ENCODE peak calls at places on chromosomes 11 and 22, in eight cellular contexts. S is tibial nerve, P is HCT116, Y is lower leg skin, N is A549, J is esophagus squamous epithelium, T is testis, R is gastrocnemius medialis. I is an unnamed sample.

GRCh38 chr11:58524232-58525036 is 16.5 kb upstream of the OR5B21 start:
- DNase-seq in J (no peak), S (peak), T (peak), Y (peak), R (peak), P (peak), N (peak), I (peak)

GRCh38 chr22:24170189-24170588 is 11.1 kb upstream of the SUSD2 start:
- DNase-seq in T (no peak), S (no peak), R (no peak), Y (no peak), J (no peak), N (no peak), P (no peak), I (no peak)

GRCh38 chr22:38696606-38697005 is 4.1 kb downstream of the JOSD1 start:
- DNase-seq in S (no peak), R (no peak), J (no peak), P (peak), N (peak), T (no peak), Y (no peak), I (peak)

GRCh38 chr11:8209208-8209807 is 40.5 kb upstream of the RIC3 start:
- DNase-seq in N (no peak), R (no peak), J (no peak), T (peak), Y (no peak), P (no peak), S (peak), I (no peak)

GRCh38 chr22:28016781-28017557 is 97.9 kb upstream of the PITPNB start:
- DNase-seq in T (no peak), S (no peak), Y (no peak), P (no peak), N (no peak), J (no peak), R (peak), I (no peak)

GRCh38 chr22:23915230-23915754 is 21.1 kb downstream of the MIF start:
- DNase-seq in P (no peak), T (no peak), S (no peak), R (no peak), J (no peak), N (no peak), Y (no peak), I (no peak)

GRCh38 chr11:19696073-19696472 is 16.6 kb upstream of the NAV2 start:
- DNase-seq in Y (no peak), T (no peak), R (no peak), J (no peak), P (no peak), S (no peak), N (no peak), I (no peak)

GRCh38 chr22:39959640-39960447 is at the start of gene TMA7B:
- DNase-seq in T (peak), Y (no peak), P (no peak), J (no peak), N (peak), R (no peak), S (no peak), I (peak)

GRCh38 chr22:26065847-26066246 is 103.4 kb upstream of the SEZ6L start:
- DNase-seq in R (no peak), J (no peak), T (no peak), N (no peak), S (no peak), P (no peak), Y (no peak), I (no peak)

GRCh38 chr22:41197046-41197807 is 7.9 kb upstream of the L3MBTL2 start:
- DNase-seq in T (peak), S (peak), N (peak), R (peak), Y (peak), P (no peak), J (no peak), I (peak)

GRCh38 chr11:75276696-75277095 is 36.1 kb downstream of the TPBGL start:
- DNase-seq in P (no peak), N (no peak), S (no peak), R (peak), Y (no peak), T (no peak), J (no peak), I (no peak)

GRCh38 chr11:94067010-94067409 is 45.9 kb downstream of the HEPHL1 start:
- DNase-seq in J (no peak), T (no peak), P (no peak), N (no peak), S (no peak), R (no peak), Y (no peak), I (no peak)

GRCh38 chr11:94068764-94069163 is 47.6 kb downstream of the HEPHL1 start:
- DNase-seq in R (no peak), P (no peak), Y (no peak), S (no peak), J (no peak), N (no peak), T (no peak), I (no peak)
- TF ChIP-seq POLR2A in R (no peak), P (no peak), Y (no peak), S (no peak), J (no peak), N (no peak), T (no peak), I (no peak)

DNA sequence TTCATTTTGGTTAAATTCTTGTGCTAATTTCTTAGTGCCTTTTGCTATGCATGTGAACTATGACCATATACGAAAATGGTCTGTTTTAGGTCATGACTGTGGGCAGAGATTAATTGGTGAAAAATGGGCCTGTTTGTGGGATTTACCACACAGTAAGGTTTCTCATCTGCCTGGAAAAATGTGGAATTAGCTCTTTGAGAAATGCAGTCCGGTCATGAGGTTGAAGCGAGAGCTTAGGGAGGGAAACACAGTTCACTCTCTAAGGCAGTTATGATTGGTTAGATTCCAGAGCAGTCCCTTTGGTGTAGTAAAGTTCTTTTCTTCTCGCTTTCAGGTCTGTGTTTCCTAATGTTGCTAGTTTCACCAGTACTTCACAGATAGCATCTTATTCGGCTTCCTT is 1.2 kb upstream of the PDE3B start:
- DNase-seq in R (no peak), Y (no peak), P (no peak), N (no peak), J (no peak), T (no peak), S (no peak), I (no peak)
- TF ChIP-seq POLR2A in R (no peak), Y (no peak), P (no peak), N (no peak), J (no peak), T (no peak), S (no peak), I (no peak)

GRCh38 chr11:116072776-116073175 is 568.6 kb upstream of the CADM1 start:
- DNase-seq in Y (no peak), P (no peak), T (peak), S (no peak), N (no peak), R (no peak), J (no peak), I (no peak)

GRCh38 chr11:116071241-116071640 is 567.0 kb upstream of the CADM1 start:
- DNase-seq in R (no peak), Y (no peak), N (no peak), J (no peak), P (no peak), S (no peak), T (no peak), I (no peak)

GRCh38 chr11:116072133-116072532 is 567.9 kb upstream of the CADM1 start:
- DNase-seq in N (no peak), T (no peak), Y (no peak), S (no peak), R (no peak), J (no peak), P (no peak), I (no peak)

GRCh38 chr11:116077092-116077491 is 572.9 kb upstream of the CADM1 start:
- DNase-seq in T (no peak), P (no peak), N (no peak), S (no peak), R (no peak), Y (no peak), J (no peak), I (no peak)

DNA sequence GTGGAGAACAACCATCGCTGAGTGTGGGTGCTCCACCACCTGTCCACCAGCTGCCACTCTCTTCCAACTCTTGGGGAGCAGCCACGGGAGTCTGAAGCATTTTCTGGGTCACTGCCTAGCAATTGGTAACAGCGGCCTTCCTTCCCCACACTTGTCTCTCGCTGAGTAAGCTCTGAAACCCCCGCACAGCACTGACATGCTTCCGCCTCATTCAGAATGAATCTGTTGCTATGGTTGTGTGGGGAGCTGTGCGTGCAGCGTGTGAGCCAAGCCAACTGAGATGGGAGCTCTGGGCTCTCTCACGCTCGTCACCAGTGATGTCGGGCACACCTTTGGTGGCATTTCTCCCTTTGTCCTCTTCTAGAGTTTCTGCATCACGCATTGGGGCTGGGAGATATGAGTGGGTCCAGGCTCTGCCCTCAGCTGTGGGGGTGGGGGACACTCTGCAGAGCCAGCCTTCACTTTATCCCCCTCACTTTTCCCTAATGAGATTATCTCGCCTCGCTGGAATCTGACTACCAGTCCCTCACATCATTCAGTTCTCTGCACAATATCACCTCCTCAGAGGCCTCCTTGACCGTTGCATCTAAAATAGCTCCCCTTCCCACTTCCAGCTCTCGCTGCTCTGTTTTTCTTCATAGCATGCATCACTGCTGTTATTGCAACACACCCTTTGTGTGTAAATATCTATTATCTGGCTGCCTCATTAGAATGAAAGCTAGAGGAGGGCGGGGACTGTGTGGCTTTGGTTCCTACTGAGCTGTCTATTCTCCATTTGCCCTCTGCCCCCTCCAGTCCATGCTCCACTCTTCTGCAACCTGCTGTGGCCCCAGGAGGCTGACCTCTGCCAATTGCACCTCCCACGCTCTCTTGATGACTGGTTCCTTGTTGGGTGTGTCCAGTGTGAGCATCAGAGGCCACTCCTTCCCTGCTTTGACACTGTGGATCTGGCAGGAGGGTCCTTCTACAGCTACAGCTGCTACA is 569.9 kb upstream of the CADM1 start:
- DNase-seq in Y (no peak), S (no peak), P (no peak), T (no peak), N (no peak), R (peak), J (no peak), I (no peak)
- TF ChIP-seq POLR2A in Y (no peak), S (no peak), P (no peak), T (no peak), N (no peak), R (no peak), J (no peak), I (no peak)

GRCh38 chr11:31509017-31509411 is 408 bp downstream of the IMMP1L start:
- DNase-seq in T (no peak), Y (no peak), P (no peak), J (no peak), R (no peak), N (no peak), S (no peak), I (no peak)

GRCh38 chr11:31512117-31512516 is 2.5 kb downstream of the ELP4 start:
- DNase-seq in J (no peak), N (no peak), P (no peak), T (no peak), S (no peak), R (no peak), Y (no peak), I (no peak)

GRCh38 chr11:31509412-31510345 is at the start of the genes ELP4 and IMMP1L:
- DNase-seq in T (peak), S (peak), Y (peak), P (peak), N (peak), J (peak), R (peak), I (peak)
- TF ChIP-seq POLR2A in T (peak), S (peak), Y (no peak), P (peak), N (peak), J (no peak), R (peak), I (peak)

GRCh38 chr11:48003926-48004325 is 23.6 kb downstream of the PTPRJ start:
- DNase-seq in Y (no peak), P (no peak), J (no peak), S (no peak), R (no peak), N (no peak), T (no peak), I (no peak)

GRCh38 chr11:48000432-48000831 is 20.1 kb downstream of the PTPRJ start:
- DNase-seq in J (no peak), S (no peak), T (no peak), N (no peak), R (no peak), Y (no peak), P (no peak), I (no peak)

GRCh38 chr11:47998733-47999359 is 18.5 kb downstream of the PTPRJ start:
- DNase-seq in P (no peak), J (no peak), N (peak), R (no peak), S (no peak), T (no peak), Y (no peak), I (no peak)

GRCh38 chr11:48002565-48002964 is 22.2 kb downstream of the PTPRJ start:
- DNase-seq in P (no peak), R (no peak), J (no peak), S (no peak), T (no peak), Y (no peak), N (no peak), I (no peak)

DNA sequence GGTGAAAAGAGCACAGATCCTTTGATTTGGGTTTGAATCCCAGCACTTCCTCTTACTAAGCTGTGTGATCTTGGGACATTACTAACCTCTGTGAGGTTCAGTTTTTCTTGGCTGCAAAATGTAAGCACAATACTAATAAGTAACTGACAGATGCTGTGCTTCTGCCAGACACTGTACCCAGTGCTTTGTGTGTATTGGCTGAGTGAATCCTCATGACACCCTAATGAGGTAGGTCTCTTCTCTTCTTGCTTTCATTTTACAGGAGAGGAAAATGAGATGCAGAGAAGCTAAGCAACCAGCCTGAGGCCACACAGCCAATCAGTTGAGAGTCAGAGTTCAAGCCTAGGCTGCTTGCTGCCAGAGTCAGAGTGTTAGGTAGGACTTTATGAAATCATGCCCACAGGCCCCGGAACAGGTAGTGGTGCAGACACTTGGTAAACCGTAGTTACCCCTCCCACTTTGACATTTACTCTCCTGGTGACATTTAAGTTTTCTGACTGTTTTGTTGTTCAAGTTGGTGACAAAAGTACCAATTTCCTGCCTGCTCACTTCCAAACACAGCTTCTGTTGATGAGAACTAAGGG is 21.2 kb downstream of the PTPRJ start:
- DNase-seq in T (no peak), J (no peak), Y (no peak), R (no peak), P (no peak), S (no peak), N (peak), I (no peak)
- TF ChIP-seq POLR2A in T (no peak), J (no peak), Y (no peak), R (no peak), P (no peak), S (no peak), N (no peak), I (no peak)

GRCh38 chr11:10488121-10488580 is 33.1 kb downstream of the AMPD3 start:
- DNase-seq in T (peak), N (peak), Y (peak), J (no peak), P (peak), S (no peak), R (no peak), I (peak)
- TF ChIP-seq POLR2A in T (no peak), N (no peak), Y (no peak), J (no peak), P (no peak), S (no peak), R (no peak), I (no peak)

DNA sequence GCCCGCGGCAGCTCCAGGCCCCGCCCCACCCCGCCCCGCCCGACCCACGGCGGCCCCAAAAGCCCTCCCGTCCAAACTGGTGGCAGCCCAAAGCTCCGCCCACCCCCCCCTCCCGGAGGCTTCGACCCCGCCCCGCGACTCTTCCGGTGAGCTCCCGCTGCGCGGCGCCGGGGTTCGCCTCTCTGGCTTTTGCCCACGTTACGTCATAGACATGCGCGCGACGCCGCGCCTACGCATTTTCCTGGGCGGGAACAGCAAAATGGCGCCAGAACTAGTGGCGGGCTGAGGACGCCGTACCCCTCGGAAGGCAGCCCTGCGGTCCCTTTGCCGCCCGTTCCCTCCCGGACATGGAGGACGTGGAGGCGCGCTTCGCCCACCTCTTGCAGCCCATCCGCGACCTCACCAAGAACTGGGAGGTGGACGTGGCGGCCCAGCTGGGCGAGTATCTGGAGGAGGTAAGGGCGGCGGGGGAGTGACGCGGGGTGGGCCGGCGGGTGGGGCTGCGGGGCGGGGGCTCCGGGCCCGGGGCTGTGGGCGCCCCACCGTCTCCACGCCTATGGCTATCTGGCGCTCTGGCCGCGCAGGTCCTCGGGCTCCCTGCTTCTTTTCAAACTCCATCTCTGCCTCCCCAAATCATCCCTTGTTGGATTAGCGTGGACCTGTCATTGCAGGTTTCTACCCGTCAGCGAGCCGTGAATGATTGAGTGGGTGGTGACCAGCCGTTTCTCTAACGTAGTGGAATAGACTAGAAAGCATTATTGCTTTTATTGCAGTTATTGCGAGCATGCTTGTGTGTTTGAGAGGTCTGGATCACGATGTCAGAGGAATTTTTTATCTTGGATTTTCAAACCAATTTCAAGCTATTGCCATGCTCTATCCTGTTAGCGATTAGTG is at the start of gene NCAPH2:
- DNase-seq in R (peak), S (peak), J (peak), P (peak), T (peak), N (peak), Y (peak), I (peak)
- TF ChIP-seq POLR2A in R (peak), S (peak), J (peak), P (peak), T (peak), N (peak), Y (no peak), I (peak)

DNA sequence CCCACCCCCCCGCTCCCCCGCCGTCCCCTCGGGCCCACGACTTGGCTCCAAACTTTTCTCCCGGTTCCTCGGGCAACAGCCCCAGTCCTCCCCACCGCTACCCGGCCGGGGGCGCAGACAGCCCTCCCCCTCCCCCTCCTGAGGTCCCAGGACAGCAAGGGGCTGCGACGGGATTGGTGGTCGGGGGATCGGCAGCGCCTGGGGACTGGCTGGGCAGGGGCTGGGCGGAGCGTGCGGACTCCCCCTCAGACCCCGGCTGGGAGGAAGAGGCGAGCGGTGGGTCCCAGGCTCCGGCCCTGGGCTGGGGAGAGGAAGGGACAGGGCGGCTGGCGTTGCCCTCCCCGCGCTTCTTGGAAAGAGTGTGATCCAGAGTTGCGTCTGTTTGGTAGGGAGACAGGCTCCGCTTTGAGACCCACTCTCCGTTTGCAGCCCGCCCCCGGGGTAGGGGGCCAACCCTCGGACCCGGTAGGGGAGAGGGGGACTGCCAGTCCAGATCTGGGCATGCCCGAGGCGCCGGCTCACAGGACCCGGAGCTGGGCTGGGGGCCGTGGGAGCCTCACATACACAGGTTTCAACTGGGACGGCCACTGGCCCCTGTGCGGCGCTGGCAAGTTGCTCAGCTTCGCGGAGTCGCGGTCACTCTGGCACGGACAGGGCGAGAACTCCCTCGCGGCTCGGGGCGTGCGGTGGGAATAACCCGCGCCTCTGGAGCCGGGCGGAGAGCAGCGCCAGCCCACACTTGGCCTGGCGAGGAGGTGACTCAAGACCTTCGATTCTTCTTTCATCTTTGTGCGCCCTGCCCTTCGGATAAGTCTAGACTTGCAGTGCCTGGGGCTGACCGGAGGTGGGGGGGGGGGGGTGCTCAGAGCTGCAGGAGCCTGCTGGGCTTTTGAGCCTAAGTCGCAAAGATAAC is 1.0 kb downstream of the TSKU start:
- DNase-seq in S (no peak), J (no peak), Y (no peak), R (no peak), N (peak), T (peak), P (peak), I (peak)
- TF ChIP-seq POLR2A in S (no peak), J (no peak), Y (no peak), R (no peak), N (peak), T (no peak), P (no peak), I (peak)